ENCODE peak calls at places on chromosomes 12 and 14, in nine cellular contexts. N, O, T, M, Q, J, P, U and X are unnamed samples.

GRCh38 chr14:69013943-69014782 is 35.1 kb upstream of the ACTN1 start:
- DNase-seq in Q (peak), N (no peak), T (no peak), J (no peak), U (no peak), O (no peak), M (no peak), P (no peak), X (no peak)

GRCh38 chr12:65905941-65906471 is 81.7 kb downstream of the HMGA2 start:
- DNase-seq in Q (no peak), N (no peak), U (no peak), J (no peak), T (no peak), O (no peak), P (no peak), M (no peak), X (no peak)

GRCh38 chr12:108448246-108448645 is 66.8 kb upstream of the FICD start:
- DNase-seq in Q (no peak), O (no peak), T (no peak), M (no peak), P (no peak), N (no peak), J (no peak), U (no peak), X (no peak)

GRCh38 chr12:70255311-70255710 is 12.1 kb downstream of the CNOT2 start:
- DNase-seq in O (no peak), T (no peak), P (no peak), Q (no peak), U (no peak), J (no peak), M (no peak), N (no peak), X (no peak)

GRCh38 chr14:32366256-32366655 is 37.2 kb downstream of the AKAP6 start:
- DNase-seq in M (peak), P (no peak), O (no peak), Q (peak), U (no peak), J (no peak), N (peak), T (no peak), X (no peak)

GRCh38 chr14:69358233-69358963 is 39.7 kb downstream of the ERH start:
- DNase-seq in U (no peak), P (no peak), M (no peak), T (no peak), Q (no peak), N (no peak), O (no peak), J (no peak), X (no peak)

GRCh38 chr12:119283315-119283714 is 51.2 kb upstream of the CCDC60 start:
- DNase-seq in J (no peak), M (no peak), T (no peak), U (no peak), P (no peak), Q (no peak), O (no peak), N (no peak), X (no peak)

GRCh38 chr12:100995201-100995600 is 200.6 kb downstream of the ANO4 start:
- DNase-seq in P (no peak), Q (no peak), N (no peak), J (no peak), T (no peak), U (no peak), O (no peak), M (no peak), X (no peak)

GRCh38 chr14:69268763-69269162 is 8.8 kb downstream of the GALNT16 start:
- DNase-seq in U (no peak), P (no peak), T (no peak), N (no peak), M (no peak), Q (no peak), J (no peak), O (peak), X (no peak)

GRCh38 chr12:117986705-117987469 is 18.1 kb upstream of the KSR2 start:
- DNase-seq in N (no peak), U (peak), O (no peak), P (no peak), Q (peak), J (no peak), M (no peak), T (no peak), X (no peak)

GRCh38 chr12:105467710-105468366 is 137.3 kb downstream of the C12orf75 start:
- DNase-seq in J (no peak), Q (no peak), M (no peak), P (no peak), N (no peak), T (no peak), U (no peak), O (no peak), X (no peak)

GRCh38 chr12:45232771-45233372 is 17.0 kb downstream of the ANO6 start:
- DNase-seq in M (peak), Q (peak), T (no peak), N (peak), J (no peak), P (no peak), O (no peak), U (peak), X (no peak)

GRCh38 chr14:75418779-75419768 is 8.7 kb upstream of the JDP2 start:
- DNase-seq in M (peak), N (no peak), T (no peak), J (no peak), P (no peak), Q (peak), O (no peak), U (no peak), X (no peak)

GRCh38 chr12:104457746-104458644 is 1.2 kb downstream of the CHST11 start:
- DNase-seq in T (peak), O (peak), M (peak), U (no peak), Q (peak), N (no peak), J (no peak), P (peak), X (peak)

GRCh38 chr12:70617450-70617849 is 19.8 kb downstream of the PTPRB start:
- DNase-seq in T (no peak), M (no peak), J (no peak), U (no peak), N (no peak), Q (no peak), O (no peak), P (no peak), X (no peak)

GRCh38 chr14:98798099-98798498 is 473.9 kb downstream of the BCL11B start:
- DNase-seq in M (no peak), J (no peak), Q (no peak), P (no peak), T (no peak), U (no peak), N (no peak), O (no peak), X (no peak)

GRCh38 chr12:109736552-109737108 is 23.0 kb downstream of the FAM222A start:
- DNase-seq in J (no peak), T (no peak), U (no peak), O (no peak), Q (peak), M (peak), N (no peak), P (peak), X (no peak)

GRCh38 chr14:102479777-102480176 is 29.8 kb downstream of the ANKRD9 start:
- DNase-seq in U (no peak), T (no peak), M (peak), J (no peak), O (no peak), P (peak), N (no peak), Q (no peak), X (no peak)

GRCh38 chr12:59716049-59716448 is 120.2 kb downstream of the SLC16A7 start:
- DNase-seq in J (no peak), Q (no peak), U (no peak), T (no peak), P (no peak), N (no peak), O (no peak), M (no peak), X (no peak)

GRCh38 chr12:4120316-4120920 is 153.1 kb upstream of the CCND2 start:
- DNase-seq in N (no peak), Q (no peak), P (no peak), O (no peak), J (no peak), M (no peak), U (no peak), T (no peak), X (no peak)

GRCh38 chr14:30907659-30908057 is 33.3 kb downstream of the COCH start:
- DNase-seq in Q (no peak), U (no peak), J (no peak), O (no peak), P (no peak), M (no peak), T (no peak), N (no peak), X (no peak)

GRCh38 chr14:92686763-92687427 is 61.5 kb downstream of the LGMN start:
- DNase-seq in P (peak), U (peak), J (peak), N (peak), Q (peak), M (peak), T (peak), O (peak), X (peak)

GRCh38 chr12:5017638-5018348 is 25.9 kb upstream of the KCNA5 start:
- DNase-seq in P (no peak), Q (no peak), M (no peak), J (no peak), O (no peak), U (no peak), N (no peak), T (no peak), X (no peak)

GRCh38 chr12:116717466-116718457 is 20.1 kb downstream of the SPRING1 start:
- DNase-seq in J (no peak), O (no peak), T (no peak), N (peak), U (peak), M (peak), P (peak), Q (no peak), X (no peak)

GRCh38 chr12:102885043-102885932 is 31.8 kb downstream of the PAH start:
- DNase-seq in J (no peak), N (no peak), O (no peak), T (no peak), U (no peak), Q (no peak), P (no peak), M (no peak), X (no peak)